ENCODE peak calls at places on chromosomes 6 and 20, in four cellular contexts. One of them, this sample, is unnamed.

GRCh38 chr6:101887532-101887931 is 494.0 kb downstream of the GRIK2 start:
- DNase-seq in GM12878: no peak
- DNase-seq in neuronal stem cell: no peak
- DNase-seq in transverse colon: no peak
- DNase-seq in this sample: no peak

GRCh38 chr6:33191383-33192104 is 723 bp downstream of the COL11A2 start:
- DNase-seq in GM12878: no peak
- DNase-seq in neuronal stem cell: no peak
- DNase-seq in transverse colon: no peak
- DNase-seq in this sample: no peak

GRCh38 chr6:114218421-114218820 is 124.4 kb downstream of the HS3ST5 start:
- DNase-seq in GM12878: no peak
- DNase-seq in neuronal stem cell: no peak
- DNase-seq in transverse colon: no peak
- DNase-seq in this sample: no peak

GRCh38 chr6:163415176-163415619 is 680 bp downstream of the QKI start:
- DNase-seq in GM12878: no peak
- DNase-seq in neuronal stem cell: peak; percentile 31
- DNase-seq in transverse colon: no peak
- DNase-seq in this sample: no peak

GRCh38 chr6:96015321-96015790 is 418 bp upstream of the FUT9 start:
- DNase-seq in GM12878: no peak
- DNase-seq in neuronal stem cell: no peak
- DNase-seq in transverse colon: no peak
- DNase-seq in this sample: no peak

GRCh38 chr6:2157441-2158127 is 87.8 kb downstream of the GMDS start:
- DNase-seq in GM12878: peak; percentile 34
- DNase-seq in neuronal stem cell: no peak
- DNase-seq in transverse colon: no peak
- DNase-seq in this sample: no peak

GRCh38 chr6:132096245-132096644 is 145.1 kb upstream of the CCN2 start:
- DNase-seq in GM12878: no peak
- DNase-seq in neuronal stem cell: no peak
- DNase-seq in transverse colon: no peak
- DNase-seq in this sample: no peak

GRCh38 chr6:69116658-69117057 is 481.6 kb downstream of the ADGRB3 start:
- DNase-seq in GM12878: no peak
- DNase-seq in neuronal stem cell: no peak
- DNase-seq in transverse colon: no peak
- DNase-seq in this sample: no peak

GRCh38 chr20:48866936-48867335 is 39.1 kb upstream of the PREX1 start:
- DNase-seq in GM12878: no peak
- DNase-seq in neuronal stem cell: no peak
- DNase-seq in transverse colon: no peak
- DNase-seq in this sample: no peak

GRCh38 chr6:17930321-17930993 is 57.0 kb downstream of the KIF13A start:
- DNase-seq in GM12878: no peak
- DNase-seq in neuronal stem cell: no peak
- DNase-seq in transverse colon: no peak
- DNase-seq in this sample: no peak

GRCh38 chr20:12270863-12271262 is 353.2 kb downstream of the BTBD3 start:
- DNase-seq in GM12878: no peak
- DNase-seq in neuronal stem cell: no peak
- DNase-seq in transverse colon: no peak
- DNase-seq in this sample: no peak

GRCh38 chr6:87287251-87287650 is 35.1 kb upstream of the SMIM8 start:
- DNase-seq in GM12878: no peak
- DNase-seq in neuronal stem cell: no peak
- DNase-seq in transverse colon: no peak
- DNase-seq in this sample: no peak

GRCh38 chr6:18388942-18389341 is 1.8 kb downstream of the RNF144B start:
- DNase-seq in GM12878: no peak
- DNase-seq in neuronal stem cell: no peak
- DNase-seq in transverse colon: no peak
- DNase-seq in this sample: no peak

GRCh38 chr6:81999270-81999669 is 246.8 kb upstream of the TENT5A start:
- DNase-seq in GM12878: no peak
- DNase-seq in neuronal stem cell: no peak
- DNase-seq in transverse colon: no peak
- DNase-seq in this sample: no peak

GRCh38 chr20:17644451-17644850 is 37.6 kb downstream of the RRBP1 start:
- DNase-seq in GM12878: no peak
- DNase-seq in neuronal stem cell: no peak
- DNase-seq in transverse colon: peak; percentile 53
- DNase-seq in this sample: no peak

GRCh38 chr20:1189827-1190226 is 5.0 kb upstream of the TMEM74B start:
- DNase-seq in GM12878: no peak
- DNase-seq in neuronal stem cell: no peak
- DNase-seq in transverse colon: no peak
- DNase-seq in this sample: no peak

GRCh38 chr6:67639161-67639560 is 995.9 kb upstream of the ADGRB3 start:
- DNase-seq in GM12878: no peak
- DNase-seq in neuronal stem cell: no peak
- DNase-seq in transverse colon: no peak
- DNase-seq in this sample: no peak

GRCh38 chr6:46719099-46719498 is 16.1 kb downstream of the PLA2G7 start:
- DNase-seq in GM12878: no peak
- DNase-seq in neuronal stem cell: no peak
- DNase-seq in transverse colon: no peak
- DNase-seq in this sample: no peak

GRCh38 chr6:38997128-38997761 is 51.3 kb upstream of the GLP1R start:
- DNase-seq in GM12878: no peak
- DNase-seq in neuronal stem cell: peak; percentile 39
- DNase-seq in transverse colon: no peak
- DNase-seq in this sample: no peak

GRCh38 chr6:129793447-129793846 is 67.7 kb downstream of the TMEM244 start:
- DNase-seq in GM12878: no peak
- DNase-seq in neuronal stem cell: no peak
- DNase-seq in transverse colon: no peak
- DNase-seq in this sample: no peak

GRCh38 chr6:28137458-28138020 is 4.1 kb upstream of the ZKSCAN8 start:
- DNase-seq in GM12878: peak; percentile 62
- DNase-seq in neuronal stem cell: no peak
- DNase-seq in transverse colon: no peak
- DNase-seq in this sample: no peak

GRCh38 chr6:28140616-28141015 is 1.1 kb upstream of the ZKSCAN8 start:
- DNase-seq in GM12878: no peak
- DNase-seq in neuronal stem cell: no peak
- DNase-seq in transverse colon: no peak
- DNase-seq in this sample: no peak

GRCh38 chr6:28139860-28140500 is 1.7 kb upstream of the ZKSCAN8 start:
- DNase-seq in GM12878: no peak
- DNase-seq in neuronal stem cell: no peak
- DNase-seq in transverse colon: no peak
- DNase-seq in this sample: no peak

GRCh38 chr6:28141500-28142329 is at the start of gene ZKSCAN8:
- DNase-seq in GM12878: peak; percentile 78
- DNase-seq in neuronal stem cell: peak; percentile 89
- DNase-seq in transverse colon: peak; percentile 83
- DNase-seq in this sample: peak; percentile 44

DNA sequence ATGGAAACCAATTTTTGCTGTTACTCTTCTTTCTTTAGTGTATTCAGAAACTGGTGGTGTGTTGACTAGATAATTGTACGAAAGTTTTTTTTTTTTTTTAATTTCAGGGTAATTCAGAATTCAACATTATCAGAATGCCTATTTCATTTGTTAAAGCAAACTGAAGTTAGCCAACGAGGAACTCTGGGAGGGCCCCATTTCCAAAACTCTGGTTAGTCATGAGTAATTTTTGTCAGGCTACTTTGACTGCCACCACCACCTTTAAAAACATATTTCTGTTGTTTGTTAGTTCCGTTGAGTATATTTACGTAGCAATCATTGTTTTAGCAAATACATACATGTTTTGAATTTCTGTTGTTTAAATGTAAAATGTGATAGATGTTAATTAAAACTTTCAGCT is 763 bp downstream of the ZKSCAN8 start:
- DNase-seq in GM12878: no peak
- DNase-seq in neuronal stem cell: no peak
- DNase-seq in transverse colon: no peak
- DNase-seq in this sample: no peak
- H3K4me1 ChIP-seq in GM12878: peaks cover 18% of the 10 kb centered on the region
- H3K4me1 ChIP-seq in neuronal stem cell: peaks cover 10% of the 10 kb centered on the region
- H3K4me1 ChIP-seq in transverse colon: peaks cover 9% of the 10 kb centered on the region
- H3K4me1 ChIP-seq in this sample: no peaks in the 10 kb centered on the region

DNA sequence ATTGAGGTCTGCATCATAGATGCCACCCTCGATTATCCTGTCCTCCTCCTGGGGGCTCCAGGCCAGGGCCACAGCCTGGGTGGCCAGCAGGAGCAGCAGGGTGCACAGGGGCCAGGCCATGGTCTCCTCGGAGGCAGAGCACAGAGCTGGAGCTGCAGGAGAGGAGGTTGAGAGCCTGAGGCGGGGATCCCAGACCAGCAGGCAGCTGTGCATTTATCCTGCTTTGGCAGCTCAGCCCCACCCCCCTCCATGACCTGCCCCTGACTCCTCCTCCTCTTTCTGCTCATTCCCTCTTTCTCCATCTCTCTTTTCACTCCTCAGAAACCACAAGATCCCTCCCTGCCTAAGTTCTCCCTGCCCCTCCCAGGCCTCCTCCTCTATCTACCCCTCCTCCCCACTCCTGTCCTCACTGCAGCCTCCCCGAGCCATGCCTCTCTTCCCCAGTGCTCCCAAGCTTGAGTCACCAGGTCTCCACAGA is at the start of gene CST2:
- DNase-seq in GM12878: no peak
- DNase-seq in neuronal stem cell: no peak
- DNase-seq in transverse colon: no peak
- DNase-seq in this sample: no peak
- H3K4me1 ChIP-seq in GM12878: no peaks in the 10 kb centered on the region
- H3K4me1 ChIP-seq in neuronal stem cell: no peaks in the 10 kb centered on the region
- H3K4me1 ChIP-seq in transverse colon: no peaks in the 10 kb centered on the region
- H3K4me1 ChIP-seq in this sample: no peaks in the 10 kb centered on the region

DNA sequence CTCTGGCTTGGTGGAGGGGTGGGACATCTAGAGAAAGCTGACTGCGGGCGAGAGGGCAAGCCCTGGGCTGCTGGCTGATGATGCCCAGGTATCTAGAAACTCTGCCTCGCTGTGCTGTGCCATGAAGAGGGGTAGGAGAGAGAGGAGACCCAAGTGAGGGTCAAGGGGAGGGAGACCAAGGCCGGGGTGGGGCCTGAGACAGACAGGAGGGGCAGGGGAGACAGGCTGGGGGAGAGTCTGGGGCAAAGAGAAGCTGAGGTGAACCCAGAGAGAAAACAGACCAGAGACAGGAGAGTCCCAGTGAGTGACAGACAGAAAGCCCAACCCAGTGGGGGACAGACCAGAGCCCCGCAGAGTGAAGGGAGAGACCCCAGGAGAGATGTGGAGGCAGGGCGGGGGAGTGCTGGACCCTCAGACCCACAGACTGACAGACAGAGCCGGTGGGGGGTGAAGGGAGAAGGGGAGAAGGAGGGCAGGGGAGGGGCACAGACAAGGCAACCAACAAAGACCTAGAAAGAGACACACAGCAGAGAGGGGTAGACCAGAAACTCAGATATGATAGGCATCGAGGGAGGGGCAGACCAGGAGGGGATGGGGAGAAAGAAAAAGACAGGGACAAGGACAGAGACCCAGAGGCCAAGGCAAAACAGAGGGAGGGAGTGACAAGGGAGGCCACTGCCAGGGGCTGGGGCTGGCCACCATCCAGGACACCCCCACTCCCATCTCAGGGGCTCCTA is 5.9 kb downstream of the TEAD3 start:
- DNase-seq in GM12878: no peak
- DNase-seq in neuronal stem cell: no peak
- DNase-seq in transverse colon: no peak
- DNase-seq in this sample: no peak
- H3K4me1 ChIP-seq in GM12878: peaks cover 8% of the 10 kb centered on the region
- H3K4me1 ChIP-seq in neuronal stem cell: peaks cover 67% of the 10 kb centered on the region
- H3K4me1 ChIP-seq in transverse colon: peaks cover 53% of the 10 kb centered on the region
- H3K4me1 ChIP-seq in this sample: peaks cover 83% of the 10 kb centered on the region

DNA sequence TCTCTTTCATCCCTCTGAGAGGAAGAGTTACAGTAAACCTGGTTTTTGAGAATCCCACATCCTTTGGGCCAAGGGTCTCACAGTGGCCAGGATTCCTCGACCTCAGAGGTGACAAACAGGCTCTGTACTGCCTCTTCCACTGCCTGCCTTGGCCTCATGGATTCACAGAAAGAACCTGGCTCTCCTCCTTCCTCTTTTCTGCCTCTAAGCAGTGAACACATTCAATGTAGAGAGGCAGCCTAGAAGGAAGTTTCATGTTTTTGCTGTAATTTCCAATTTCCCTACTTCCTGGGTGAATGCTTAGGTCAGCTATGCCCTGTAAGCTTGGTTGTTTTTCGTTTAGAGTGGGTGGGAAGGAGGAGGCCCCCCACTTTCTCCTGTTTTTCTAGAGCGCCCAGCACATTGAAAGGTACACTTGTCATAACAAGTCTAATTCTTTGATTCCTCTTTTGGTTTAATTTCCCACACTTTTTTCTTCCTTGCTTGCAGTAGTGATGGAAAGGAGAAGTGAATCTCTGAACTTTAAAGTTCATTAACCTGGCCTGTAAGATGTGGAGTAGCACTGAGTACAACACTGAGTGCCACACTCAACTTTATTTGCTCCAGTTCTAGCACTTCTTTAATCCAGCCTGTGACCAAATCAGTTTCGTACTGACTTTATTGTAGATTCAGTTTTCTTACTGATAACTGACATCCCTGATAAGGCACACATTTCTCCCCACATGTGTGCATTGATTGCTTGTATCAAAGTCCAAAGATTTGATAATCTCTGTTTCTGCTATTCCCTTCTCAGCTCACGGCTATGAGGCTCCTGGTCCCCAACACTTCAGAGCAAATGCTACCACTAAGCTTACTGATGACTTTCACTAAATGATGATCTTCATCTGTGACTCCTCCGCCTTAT is 99.9 kb upstream of the MAN1A1 start:
- DNase-seq in GM12878: no peak
- DNase-seq in neuronal stem cell: no peak
- DNase-seq in transverse colon: no peak
- DNase-seq in this sample: no peak
- H3K4me1 ChIP-seq in GM12878: peaks cover 32% of the 10 kb centered on the region
- H3K4me1 ChIP-seq in neuronal stem cell: no peaks in the 10 kb centered on the region
- H3K4me1 ChIP-seq in transverse colon: peaks cover 16% of the 10 kb centered on the region
- H3K4me1 ChIP-seq in this sample: no peaks in the 10 kb centered on the region

GRCh38 chr6:7897461-7898192 is 13.0 kb downstream of the TXNDC5 start:
- DNase-seq in GM12878: no peak
- DNase-seq in neuronal stem cell: no peak
- DNase-seq in transverse colon: no peak
- DNase-seq in this sample: no peak

GRCh38 chr6:7901056-7901455 is 9.5 kb downstream of the TXNDC5 start:
- DNase-seq in GM12878: no peak
- DNase-seq in neuronal stem cell: no peak
- DNase-seq in transverse colon: peak; percentile 67
- DNase-seq in this sample: no peak

GRCh38 chr6:7899889-7900213 is 10.7 kb downstream of the TXNDC5 start:
- DNase-seq in GM12878: no peak
- DNase-seq in neuronal stem cell: no peak
- DNase-seq in transverse colon: no peak
- DNase-seq in this sample: no peak

GRCh38 chr6:7900621-7901020 is 10.0 kb downstream of the TXNDC5 start:
- DNase-seq in GM12878: no peak
- DNase-seq in neuronal stem cell: no peak
- DNase-seq in transverse colon: no peak
- DNase-seq in this sample: no peak

GRCh38 chr6:7899046-7899888 is 11.3 kb downstream of the TXNDC5 start:
- DNase-seq in GM12878: no peak
- DNase-seq in neuronal stem cell: no peak
- DNase-seq in transverse colon: peak; percentile 38
- DNase-seq in this sample: no peak
- H3K4me1 ChIP-seq in GM12878: peaks cover 21% of the 10 kb centered on the region
- H3K4me1 ChIP-seq in neuronal stem cell: no peaks in the 10 kb centered on the region
- H3K4me1 ChIP-seq in transverse colon: no peaks in the 10 kb centered on the region
- H3K4me1 ChIP-seq in this sample: peaks cover 15% of the 10 kb centered on the region